ENCODE peak calls at places on chromosomes 13 and 19, in eight cellular contexts. One of them, this sample, is unnamed.

GRCh38 chr19:14434157-14434501 is 1.0 kb downstream of the PKN1 start:
- DNase-seq in activated effector memory CD4-positive, alpha-beta T cell treated with Interleukin-2 at 50 U/mL for 16 hours: no peak
- DNase-seq in stimulated activated CD8-positive, alpha-beta memory T cell treated with anti-CD3 and anti-CD28 coated beads, Interleukin-15, amount 100 ng/mL, for 24 hours: no peak
- DNase-seq in activated CD8-positive, alpha-beta memory T cell treated with anti-CD3 and anti-CD28 coated beads for 1 hour: no peak
- DNase-seq in bronchial epithelial cell: no peak
- DNase-seq in EL: no peak
- DNase-seq in left ventricle myocardium superior: peak; percentile 44
- DNase-seq in stimulated activated CD4-positive, alpha-beta T cell treated with anti-CD3 and anti-CD28 coated beads, TNF-alpha, amount 100 ng/mL, for 1 hour: no peak
- DNase-seq in this sample: peak; percentile 51

GRCh38 chr19:16326401-16327130 is 1.9 kb downstream of the KLF2 start:
- DNase-seq in activated effector memory CD4-positive, alpha-beta T cell treated with Interleukin-2 at 50 U/mL for 16 hours: peak; percentile 44
- DNase-seq in bronchial epithelial cell: no peak
- DNase-seq in activated CD8-positive, alpha-beta memory T cell treated with anti-CD3 and anti-CD28 coated beads for 1 hour: no peak
- DNase-seq in stimulated activated CD8-positive, alpha-beta memory T cell treated with anti-CD3 and anti-CD28 coated beads, Interleukin-15, amount 100 ng/mL, for 24 hours: no peak
- DNase-seq in left ventricle myocardium superior: peak; percentile 55
- DNase-seq in stimulated activated CD4-positive, alpha-beta T cell treated with anti-CD3 and anti-CD28 coated beads, TNF-alpha, amount 100 ng/mL, for 1 hour: no peak
- DNase-seq in EL: peak; percentile 16
- DNase-seq in this sample: peak; percentile 50

GRCh38 chr19:4139614-4140236 is 13.7 kb upstream of the CREB3L3 start:
- DNase-seq in stimulated activated CD8-positive, alpha-beta memory T cell treated with anti-CD3 and anti-CD28 coated beads, Interleukin-15, amount 100 ng/mL, for 24 hours: peak; percentile 89
- DNase-seq in left ventricle myocardium superior: peak; percentile 88
- DNase-seq in stimulated activated CD4-positive, alpha-beta T cell treated with anti-CD3 and anti-CD28 coated beads, TNF-alpha, amount 100 ng/mL, for 1 hour: peak; percentile 92
- DNase-seq in activated effector memory CD4-positive, alpha-beta T cell treated with Interleukin-2 at 50 U/mL for 16 hours: peak; percentile 76
- DNase-seq in activated CD8-positive, alpha-beta memory T cell treated with anti-CD3 and anti-CD28 coated beads for 1 hour: peak; percentile 70
- DNase-seq in bronchial epithelial cell: peak; percentile 51
- DNase-seq in EL: peak; percentile 70
- DNase-seq in this sample: peak; percentile 76

GRCh38 chr19:18208098-18208951 is 4.5 kb upstream of the RAB3A start:
- DNase-seq in activated CD8-positive, alpha-beta memory T cell treated with anti-CD3 and anti-CD28 coated beads for 1 hour: no peak
- DNase-seq in EL: peak; percentile 83
- DNase-seq in bronchial epithelial cell: no peak
- DNase-seq in left ventricle myocardium superior: peak; percentile 69
- DNase-seq in activated effector memory CD4-positive, alpha-beta T cell treated with Interleukin-2 at 50 U/mL for 16 hours: no peak
- DNase-seq in stimulated activated CD8-positive, alpha-beta memory T cell treated with anti-CD3 and anti-CD28 coated beads, Interleukin-15, amount 100 ng/mL, for 24 hours: no peak
- DNase-seq in stimulated activated CD4-positive, alpha-beta T cell treated with anti-CD3 and anti-CD28 coated beads, TNF-alpha, amount 100 ng/mL, for 1 hour: peak; percentile 46
- DNase-seq in this sample: peak; percentile 59

GRCh38 chr13:26719356-26719945 is 41.1 kb downstream of the GPR12 start:
- DNase-seq in activated effector memory CD4-positive, alpha-beta T cell treated with Interleukin-2 at 50 U/mL for 16 hours: no peak
- DNase-seq in left ventricle myocardium superior: no peak
- DNase-seq in bronchial epithelial cell: no peak
- DNase-seq in stimulated activated CD4-positive, alpha-beta T cell treated with anti-CD3 and anti-CD28 coated beads, TNF-alpha, amount 100 ng/mL, for 1 hour: no peak
- DNase-seq in EL: peak; percentile 25
- DNase-seq in stimulated activated CD8-positive, alpha-beta memory T cell treated with anti-CD3 and anti-CD28 coated beads, Interleukin-15, amount 100 ng/mL, for 24 hours: no peak
- DNase-seq in activated CD8-positive, alpha-beta memory T cell treated with anti-CD3 and anti-CD28 coated beads for 1 hour: no peak
- DNase-seq in this sample: no peak

GRCh38 chr19:50518091-50519005 is 4.6 kb upstream of the ASPDH start:
- DNase-seq in stimulated activated CD8-positive, alpha-beta memory T cell treated with anti-CD3 and anti-CD28 coated beads, Interleukin-15, amount 100 ng/mL, for 24 hours: no peak
- DNase-seq in stimulated activated CD4-positive, alpha-beta T cell treated with anti-CD3 and anti-CD28 coated beads, TNF-alpha, amount 100 ng/mL, for 1 hour: no peak
- DNase-seq in activated effector memory CD4-positive, alpha-beta T cell treated with Interleukin-2 at 50 U/mL for 16 hours: no peak
- DNase-seq in activated CD8-positive, alpha-beta memory T cell treated with anti-CD3 and anti-CD28 coated beads for 1 hour: no peak
- DNase-seq in EL: no peak
- DNase-seq in left ventricle myocardium superior: peak; percentile 28
- DNase-seq in bronchial epithelial cell: no peak
- DNase-seq in this sample: peak; percentile 41

GRCh38 chr19:58330458-58330857 is 3.7 kb downstream of the ZSCAN22 start:
- DNase-seq in left ventricle myocardium superior: no peak
- DNase-seq in stimulated activated CD4-positive, alpha-beta T cell treated with anti-CD3 and anti-CD28 coated beads, TNF-alpha, amount 100 ng/mL, for 1 hour: no peak
- DNase-seq in bronchial epithelial cell: peak; percentile 74
- DNase-seq in stimulated activated CD8-positive, alpha-beta memory T cell treated with anti-CD3 and anti-CD28 coated beads, Interleukin-15, amount 100 ng/mL, for 24 hours: no peak
- DNase-seq in activated CD8-positive, alpha-beta memory T cell treated with anti-CD3 and anti-CD28 coated beads for 1 hour: no peak
- DNase-seq in activated effector memory CD4-positive, alpha-beta T cell treated with Interleukin-2 at 50 U/mL for 16 hours: no peak
- DNase-seq in EL: peak; percentile 64
- DNase-seq in this sample: no peak

GRCh38 chr13:102597029-102598015 is 536 bp downstream of the TPP2 start:
- DNase-seq in activated CD8-positive, alpha-beta memory T cell treated with anti-CD3 and anti-CD28 coated beads for 1 hour: no peak
- DNase-seq in EL: peak; percentile 20
- DNase-seq in left ventricle myocardium superior: no peak
- DNase-seq in stimulated activated CD8-positive, alpha-beta memory T cell treated with anti-CD3 and anti-CD28 coated beads, Interleukin-15, amount 100 ng/mL, for 24 hours: no peak
- DNase-seq in activated effector memory CD4-positive, alpha-beta T cell treated with Interleukin-2 at 50 U/mL for 16 hours: peak; percentile 12
- DNase-seq in bronchial epithelial cell: no peak
- DNase-seq in stimulated activated CD4-positive, alpha-beta T cell treated with anti-CD3 and anti-CD28 coated beads, TNF-alpha, amount 100 ng/mL, for 1 hour: no peak
- DNase-seq in this sample: peak; percentile 20

GRCh38 chr13:70183041-70183440 is 74.8 kb upstream of the KLHL1 start:
- DNase-seq in left ventricle myocardium superior: no peak
- DNase-seq in activated CD8-positive, alpha-beta memory T cell treated with anti-CD3 and anti-CD28 coated beads for 1 hour: no peak
- DNase-seq in bronchial epithelial cell: peak; percentile 28
- DNase-seq in activated effector memory CD4-positive, alpha-beta T cell treated with Interleukin-2 at 50 U/mL for 16 hours: no peak
- DNase-seq in EL: no peak
- DNase-seq in stimulated activated CD4-positive, alpha-beta T cell treated with anti-CD3 and anti-CD28 coated beads, TNF-alpha, amount 100 ng/mL, for 1 hour: no peak
- DNase-seq in stimulated activated CD8-positive, alpha-beta memory T cell treated with anti-CD3 and anti-CD28 coated beads, Interleukin-15, amount 100 ng/mL, for 24 hours: no peak
- DNase-seq in this sample: no peak